ENCODE peak calls at places on chromosomes 7 and 10, in five cellular contexts. R, Q, L, D and U are unnamed samples.

GRCh38 chr7:24462117-24462516 is 111.1 kb upstream of the PALS2 start:
- DNase-seq in L (no peak), R (no peak), D (no peak), Q (no peak), U (no peak)

GRCh38 chr7:83347836-83348482 is 185.3 kb upstream of the PCLO start:
- DNase-seq in R (peak), L (no peak), D (no peak), Q (no peak), U (no peak)

GRCh38 chr10:98344589-98345038 is 70.4 kb downstream of the PYROXD2 start:
- DNase-seq in D (no peak), R (peak), Q (no peak), L (no peak), U (no peak)

GRCh38 chr7:78489851-78490250 is 691.3 kb downstream of the PHTF2 start:
- DNase-seq in R (no peak), D (no peak), Q (no peak), L (no peak), U (no peak)

GRCh38 chr10:88032566-88032965 is 169.1 kb downstream of the PTEN start:
- DNase-seq in L (no peak), R (no peak), Q (no peak), D (no peak), U (no peak)

GRCh38 chr10:125038637-125039036 is 96.7 kb downstream of the ZRANB1 start:
- DNase-seq in Q (no peak), L (no peak), D (no peak), R (peak), U (no peak)

GRCh38 chr10:119095648-119096047 is 8.3 kb upstream of the DENND10 start:
- DNase-seq in D (no peak), R (no peak), L (no peak), Q (no peak), U (no peak)

GRCh38 chr10:26571655-26572054 is 125.8 kb upstream of the PDSS1 start:
- DNase-seq in R (no peak), L (no peak), Q (no peak), D (no peak), U (no peak)

GRCh38 chr10:104291439-104291951 is 22.5 kb downstream of the GSTO2 start:
- DNase-seq in R (peak), L (peak), Q (peak), D (peak), U (peak)

GRCh38 chr10:11086177-11086576 is 68.5 kb downstream of the CELF2 start:
- DNase-seq in L (no peak), Q (no peak), R (no peak), D (no peak), U (no peak)

GRCh38 chr7:27167170-27167505 is 1.8 kb upstream of the HOXA9 start:
- DNase-seq in D (no peak), L (peak), Q (no peak), R (no peak), U (no peak)

GRCh38 chr10:94183666-94184264 is 179.0 kb downstream of the NOC3L start:
- DNase-seq in R (no peak), L (no peak), Q (no peak), D (no peak), U (no peak)

GRCh38 chr10:24333736-24334135 is 124.8 kb downstream of the KIAA1217 start:
- DNase-seq in L (no peak), D (no peak), Q (no peak), R (no peak), U (no peak)

GRCh38 chr10:23081891-23082290 is 13.5 kb upstream of the MSRB2 start:
- DNase-seq in L (peak), Q (no peak), D (no peak), R (no peak), U (no peak)

GRCh38 chr10:28125701-28126100 is 126.8 kb upstream of the ODAD2 start:
- DNase-seq in D (no peak), Q (no peak), L (no peak), R (no peak), U (no peak)

GRCh38 chr7:125061776-125062397 is 132.3 kb upstream of the POT1 start:
- DNase-seq in D (no peak), L (peak), Q (no peak), R (no peak), U (no peak)

GRCh38 chr10:118940386-118940785 is 89.1 kb upstream of the NANOS1 start:
- DNase-seq in D (no peak), R (no peak), Q (no peak), L (no peak), U (no peak)

GRCh38 chr7:126803060-126803665 is 449.6 kb downstream of the GRM8 start:
- DNase-seq in Q (no peak), L (peak), D (peak), R (peak), U (no peak)

GRCh38 chr7:152081088-152081487 is 55.6 kb downstream of the GALNT11 start:
- DNase-seq in L (no peak), Q (no peak), R (no peak), D (no peak), U (no peak)

GRCh38 chr7:157211710-157212109 is 73.0 kb downstream of the UBE3C start:
- DNase-seq in Q (no peak), D (no peak), L (peak), R (no peak), U (no peak)

GRCh38 chr10:133523631-133524203 is 3.4 kb upstream of the CYP2E1 start:
- DNase-seq in Q (no peak), D (no peak), L (no peak), R (no peak), U (no peak)

GRCh38 chr7:94700926-94701554 is 45.1 kb upstream of the SGCE start:
- DNase-seq in D (no peak), R (no peak), Q (no peak), L (no peak), U (no peak)

GRCh38 chr7:122764020-122764419 is 61.3 kb upstream of the RNF148 start:
- DNase-seq in D (no peak), L (no peak), R (no peak), Q (no peak), U (no peak)

GRCh38 chr10:132702601-132703304 is 83.2 kb downstream of the NKX6-2 start:
- DNase-seq in R (no peak), Q (no peak), D (no peak), L (no peak), U (peak)

GRCh38 chr10:114320249-114321116 is 81.4 kb downstream of the VWA2 start:
- DNase-seq in Q (no peak), D (no peak), L (no peak), R (no peak), U (no peak)

GRCh38 chr10:72637398-72637857 is 11.5 kb upstream of the MICU1 start:
- DNase-seq in Q (no peak), L (peak), D (no peak), R (no peak), U (no peak)

GRCh38 chr7:30911561-30911969 is at the start of gene AQP1:
- DNase-seq in R (peak), L (no peak), Q (no peak), D (no peak), U (no peak)

GRCh38 chr10:43076311-43076875 is 476 bp upstream of the RET start:
- DNase-seq in D (no peak), Q (no peak), L (no peak), R (peak), U (no peak)

GRCh38 chr10:132912225-132912684 is 30.1 kb downstream of the CFAP46 start:
- DNase-seq in Q (no peak), L (no peak), D (no peak), R (no peak), U (no peak)

GRCh38 chr10:24849537-24850299 is 102.7 kb downstream of the PRTFDC1 start:
- DNase-seq in Q (no peak), D (no peak), L (no peak), R (no peak), U (no peak)

GRCh38 chr10:104642311-104643022 is 1.4 kb downstream of the SORCS3 start:
- DNase-seq in R (peak), D (no peak), L (no peak), Q (no peak), U (no peak)

GRCh38 chr10:17084989-17085725 is 44.5 kb downstream of the CUBN start:
- DNase-seq in L (no peak), Q (no peak), D (no peak), R (no peak), U (no peak)